ENCODE peak calls at places on chromosomes 13 and 19, in ten cellular contexts. K is thyroid gland, J is H1, W is right atrium auricular region, U is MM.1S, G is tibial artery, D is uterus, Z is cardiac muscle cell, N is A549, A is heart left ventricle. I is an unnamed sample. For H3K9me3, the result is how much of the 10 kb centered on the place peaks cover.

GRCh38 chr19:4443966-4444764 is 13.4 kb downstream of the UBXN6 start:
- DNase-seq in K (no peak), J (no peak), W (no peak), U (no peak), G (no peak), D (no peak), Z (no peak), N (no peak), A (no peak), I (no peak)

GRCh38 chr13:76668141-76668540 is 218.1 kb downstream of the KCTD12 start:
- DNase-seq in K (no peak), J (no peak), W (no peak), U (no peak), G (no peak), D (no peak), Z (no peak), N (no peak), A (no peak), I (no peak)

GRCh38 chr13:73224708-73225107 is 165.9 kb downstream of the KLF5 start:
- DNase-seq in K (no peak), J (no peak), W (no peak), U (no peak), G (no peak), D (no peak), Z (peak), N (no peak), A (no peak), I (no peak)

GRCh38 chr19:40626918-40627317 is 25.7 kb downstream of the LTBP4 start:
- DNase-seq in K (no peak), J (no peak), W (no peak), U (no peak), G (no peak), D (no peak), Z (no peak), N (no peak), A (no peak), I (no peak)

GRCh38 chr19:31266731-31267130 is 82.5 kb downstream of the TSHZ3 start:
- DNase-seq in K (no peak), J (no peak), W (no peak), U (no peak), G (peak), D (no peak), Z (no peak), N (no peak), A (no peak), I (no peak)

GRCh38 chr13:101554420-101555125 is 102.1 kb downstream of the ITGBL1 start:
- DNase-seq in K (no peak), J (no peak), W (no peak), U (no peak), G (no peak), D (no peak), Z (no peak), N (no peak), A (no peak), I (no peak)

GRCh38 chr13:28094311-28094710 is 6.1 kb downstream of the FLT3 start:
- DNase-seq in K (no peak), J (no peak), W (no peak), U (no peak), G (no peak), D (no peak), Z (no peak), N (no peak), A (no peak), I (no peak)

GRCh38 chr13:45341799-45342584 is 1.0 kb upstream of the TPT1 start:
- DNase-seq in K (peak), J (no peak), W (peak), U (no peak), G (peak), D (peak), Z (peak), N (no peak), A (peak), I (no peak)

GRCh38 chr19:48123907-48124675 is 13.5 kb upstream of the PLA2G4C start:
- DNase-seq in K (no peak), J (no peak), W (no peak), U (no peak), G (no peak), D (no peak), Z (peak), N (peak), A (no peak), I (peak)

GRCh38 chr13:111865826-111866225 is 201.1 kb upstream of the SOX1 start:
- DNase-seq in K (no peak), J (no peak), W (peak), U (no peak), G (no peak), D (no peak), Z (no peak), N (no peak), A (no peak), I (no peak)

GRCh38 chr13:44198826-44199225 is 174.8 kb upstream of the SERP2 start:
- DNase-seq in K (no peak), J (no peak), W (no peak), U (no peak), G (no peak), D (no peak), Z (no peak), N (no peak), A (no peak), I (no peak)

GRCh38 chr13:50448535-50448981 is 394.9 kb downstream of the DLEU7 start:
- DNase-seq in K (no peak), J (no peak), W (no peak), U (no peak), G (no peak), D (no peak), Z (no peak), N (no peak), A (no peak), I (no peak)

GRCh38 chr13:45696610-45697226 is 5.4 kb upstream of the CBY2 start:
- DNase-seq in K (no peak), J (no peak), W (no peak), U (no peak), G (no peak), D (no peak), Z (no peak), N (no peak), A (no peak), I (no peak)

GRCh38 chr19:8611391-8611883 is 922 bp upstream of the ADAMTS10 start:
- DNase-seq in K (no peak), J (no peak), W (no peak), U (no peak), G (peak), D (peak), Z (peak), N (peak), A (peak), I (no peak)

GRCh38 chr13:93248627-93249047 is 22.0 kb downstream of the GPC6 start:
- DNase-seq in K (peak), J (no peak), W (no peak), U (no peak), G (peak), D (no peak), Z (peak), N (peak), A (no peak), I (no peak)

GRCh38 chr19:8490873-8491272 is 11.6 kb downstream of the PRAM1 start:
- DNase-seq in K (no peak), J (no peak), W (no peak), U (no peak), G (no peak), D (no peak), Z (no peak), N (no peak), A (no peak), I (no peak)

GRCh38 chr19:38478273-38478971 is 44.9 kb downstream of the RYR1 start:
- DNase-seq in K (no peak), J (no peak), W (no peak), U (no peak), G (no peak), D (no peak), Z (peak), N (peak), A (no peak), I (no peak)

GRCh38 chr19:3224346-3225325 is at the start of gene CELF5:
- DNase-seq in K (peak), J (no peak), W (no peak), U (peak), G (no peak), D (peak), Z (peak), N (no peak), A (peak), I (no peak)

GRCh38 chr13:108322206-108322824 is 52.8 kb downstream of the TNFSF13B start:
- DNase-seq in K (no peak), J (no peak), W (no peak), U (peak), G (no peak), D (no peak), Z (peak), N (peak), A (no peak), I (peak)

GRCh38 chr13:72527333-72527732 is 200.1 kb downstream of the MZT1 start:
- DNase-seq in K (no peak), J (peak), W (no peak), U (no peak), G (no peak), D (no peak), Z (no peak), N (no peak), A (no peak), I (no peak)

GRCh38 chr19:36214388-36215275 is at the start of the genes ZNF146 and ZNF565:
- DNase-seq in K (peak), J (peak), W (peak), U (peak), G (peak), D (peak), Z (peak), N (peak), A (peak), I (peak)
- TF ChIP-seq CTCF in K (peak), J (no peak), W (no peak), U (no peak), G (peak), D (no peak), Z (no peak), N (no peak), A (no peak), I (no peak)

GRCh38 chr19:46324277-46324676 is 22.6 kb upstream of the PPP5C start:
- DNase-seq in K (no peak), J (no peak), W (no peak), U (no peak), G (no peak), D (no peak), Z (no peak), N (no peak), A (no peak), I (no peak)
- H3K9me3 ChIP-seq in K (under half), J (under half), W (under half), U (under half), G (under half), D (under half), Z (under half), N (under half), A (under half), I (under half)

GRCh38 chr19:18416778-18417249 is 2.4 kb upstream of the SSBP4 start:
- DNase-seq in K (peak), J (no peak), W (peak), U (no peak), G (peak), D (peak), Z (peak), N (peak), A (peak), I (no peak)

GRCh38 chr19:18417250-18418033 is 1.8 kb upstream of the SSBP4 start:
- DNase-seq in K (peak), J (no peak), W (peak), U (no peak), G (peak), D (peak), Z (peak), N (peak), A (peak), I (no peak)

GRCh38 chr19:18412610-18413239 is 6.5 kb upstream of the SSBP4 start:
- DNase-seq in K (no peak), J (no peak), W (no peak), U (no peak), G (no peak), D (no peak), Z (no peak), N (no peak), A (no peak), I (no peak)

GRCh38 chr19:18414504-18415176 is 4.6 kb upstream of the SSBP4 start:
- DNase-seq in K (no peak), J (no peak), W (no peak), U (no peak), G (peak), D (peak), Z (peak), N (peak), A (peak), I (no peak)

GRCh38 chr19:18415177-18415867 is 3.9 kb upstream of the SSBP4 start:
- DNase-seq in K (no peak), J (no peak), W (peak), U (no peak), G (peak), D (peak), Z (peak), N (no peak), A (peak), I (no peak)
- TF ChIP-seq CTCF in K (no peak), J (no peak), W (no peak), U (no peak), G (no peak), D (no peak), Z (no peak), N (no peak), A (no peak), I (no peak)

DNA sequence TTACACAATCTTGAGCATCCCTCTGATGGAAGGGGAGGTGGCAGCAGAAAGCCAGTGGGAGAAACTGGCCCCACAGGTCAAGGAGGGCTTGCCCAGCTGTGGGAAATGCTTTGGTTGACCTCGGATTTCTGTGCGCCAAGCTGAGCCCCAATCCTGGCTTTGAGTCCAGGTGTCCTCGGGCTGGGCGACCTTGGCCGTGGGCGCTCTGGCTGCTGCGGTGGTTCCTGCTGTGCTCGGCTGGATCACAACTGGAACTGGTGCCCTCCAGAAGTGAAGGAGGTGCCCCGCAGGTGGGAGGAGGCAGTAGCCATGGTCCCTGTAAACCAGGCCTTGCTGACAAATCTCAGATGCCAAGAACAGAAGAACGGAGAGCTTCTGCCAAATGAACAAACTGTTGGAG is 56.4 kb downstream of the ZNF676 start:
- DNase-seq in K (no peak), J (no peak), W (no peak), U (no peak), G (no peak), D (no peak), Z (no peak), N (no peak), A (no peak), I (no peak)
- H3K9me3 ChIP-seq in K (under half), J (half or more), W (under half), U (under half), G (under half), D (under half), Z (under half), N (under half), A (half or more), I (under half)

GRCh38 chr19:34938886-34939285 is 12.2 kb downstream of the ZNF30 start:
- DNase-seq in K (no peak), J (no peak), W (no peak), U (no peak), G (no peak), D (no peak), Z (no peak), N (no peak), A (no peak), I (no peak)

DNA sequence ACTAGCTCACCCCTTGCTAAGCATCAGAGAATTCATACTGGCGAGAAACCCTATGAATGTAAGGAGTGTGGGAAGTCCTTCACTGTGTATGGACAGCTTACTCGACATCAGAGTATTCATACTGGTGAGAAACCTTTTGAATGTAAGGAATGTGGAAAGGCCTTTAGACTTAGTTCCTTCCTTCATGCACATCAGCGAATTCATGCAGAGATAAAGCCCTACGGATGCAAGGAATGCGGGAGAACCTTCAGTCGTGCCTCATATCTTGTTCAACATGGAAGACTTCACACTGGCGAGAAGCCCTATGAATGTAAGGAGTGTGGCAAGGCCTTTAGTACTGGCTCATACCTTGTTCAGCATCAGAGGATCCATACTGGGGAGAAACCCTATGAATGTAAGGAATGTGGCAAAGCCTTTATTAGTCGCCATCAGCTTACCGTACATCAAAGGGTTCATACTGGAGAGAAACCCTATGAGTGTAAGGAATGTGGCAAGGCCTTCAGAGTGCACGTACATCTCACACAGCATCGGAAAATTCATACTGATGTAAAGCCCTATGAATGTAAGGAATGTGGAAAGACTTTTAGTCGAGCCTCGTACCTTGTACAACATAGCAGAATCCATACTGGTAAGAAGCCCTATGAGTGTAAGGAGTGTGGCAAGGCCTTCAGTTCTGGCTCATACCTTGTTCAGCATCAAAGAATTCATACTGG is 17.3 kb downstream of the ZNF30 start:
- DNase-seq in K (no peak), J (no peak), W (no peak), U (no peak), G (no peak), D (no peak), Z (no peak), N (no peak), A (no peak), I (no peak)
- TF ChIP-seq CTCF in K (no peak), J (no peak), W (no peak), U (no peak), G (no peak), D (no peak), Z (no peak), N (no peak), A (no peak), I (no peak)

DNA sequence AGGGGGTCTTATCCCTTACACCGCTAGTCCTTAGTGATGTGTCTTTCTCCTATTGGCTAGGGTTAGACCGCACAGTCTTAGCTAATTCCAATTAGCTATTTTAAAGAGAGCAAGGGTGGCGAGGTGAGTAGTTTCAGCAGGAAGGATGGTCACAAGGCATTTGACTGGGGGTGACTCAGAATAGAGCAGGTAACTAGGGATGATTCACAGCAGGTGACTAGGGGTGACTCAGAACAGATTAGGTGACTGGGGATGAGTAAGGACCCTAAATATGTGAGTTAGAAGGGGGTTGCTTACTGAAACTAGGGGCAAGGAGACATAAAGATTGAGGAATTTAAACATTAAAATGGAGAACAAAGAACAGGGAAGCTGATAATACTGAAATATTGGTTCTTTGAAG is 64.3 kb downstream of the ZNF66 start:
- DNase-seq in K (no peak), J (no peak), W (no peak), U (no peak), G (no peak), D (no peak), Z (no peak), N (no peak), A (no peak), I (no peak)
- H3K9me3 ChIP-seq in K (under half), J (under half), W (half or more), U (under half), G (under half), D (under half), Z (under half), N (under half), A (half or more), I (under half)

DNA sequence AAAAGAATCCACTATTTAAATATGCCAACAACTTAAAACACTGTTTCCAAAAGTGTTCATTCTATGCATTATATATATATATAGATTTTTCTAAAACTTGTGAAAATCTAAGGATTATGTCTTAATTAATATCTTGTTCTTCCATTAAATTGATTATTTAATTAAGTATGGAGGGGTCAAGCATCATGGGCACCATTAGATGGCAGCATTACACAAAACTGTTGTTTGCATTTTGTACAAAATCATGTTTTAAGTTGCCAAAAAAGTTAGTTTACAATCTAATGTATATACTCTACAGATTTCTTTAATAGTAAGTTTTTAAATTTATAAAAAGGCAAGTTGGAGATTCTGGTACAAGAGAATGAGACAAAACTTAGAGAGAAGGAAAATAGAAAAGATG is 213.2 kb upstream of the EDNRB start:
- DNase-seq in K (no peak), J (no peak), W (no peak), U (peak), G (no peak), D (no peak), Z (peak), N (no peak), A (no peak), I (no peak)
- TF ChIP-seq CTCF in K (no peak), J (no peak), W (no peak), U (peak), G (no peak), D (no peak), Z (peak), N (peak), A (no peak), I (peak)